ENCODE peak calls at places on chromosomes 6 and 20, in four cellular contexts. X, G, C and E are unnamed samples. For H3K4me1, the result is how much of the 10 kb centered on the place peaks cover.

GRCh38 chr6:41336824-41337223 is 1.4 kb downstream of the NCR2 start:
- DNase-seq in X (no peak), C (no peak), G (no peak), E (no peak)

GRCh38 chr6:51526922-51527321 is 560.5 kb downstream of the PKHD1 start:
- DNase-seq in X (no peak), G (no peak), C (no peak), E (no peak)

GRCh38 chr6:1657116-1657776 is 47.5 kb downstream of the FOXC1 start:
- DNase-seq in G (no peak), C (no peak), X (no peak), E (no peak)

GRCh38 chr6:76772951-76773350 is 690.3 kb downstream of the HTR1B start:
- DNase-seq in G (no peak), C (no peak), X (no peak), E (no peak)

GRCh38 chr6:139381216-139381615 is 6.8 kb upstream of the CITED2 start:
- DNase-seq in X (no peak), C (no peak), G (no peak), E (no peak)

GRCh38 chr6:143260857-143261256 is 189.6 kb downstream of the ADAT2 start:
- DNase-seq in G (no peak), C (no peak), X (no peak), E (no peak)

GRCh38 chr6:5522147-5522546 is 260.8 kb downstream of the FARS2 start:
- DNase-seq in C (no peak), X (no peak), G (no peak), E (no peak)

GRCh38 chr6:100371591-100371990 is 93.1 kb downstream of the SIM1 start:
- DNase-seq in X (no peak), G (no peak), C (no peak), E (no peak)

GRCh38 chr6:150230877-150231428 is 88.1 kb downstream of the PPP1R14C start:
- DNase-seq in G (no peak), C (no peak), X (no peak), E (no peak)

GRCh38 chr6:99736302-99736701 is 129.7 kb downstream of the PRDM13 start:
- DNase-seq in X (no peak), C (no peak), G (no peak), E (no peak)

GRCh38 chr6:125584468-125584939 is 164.9 kb upstream of the HEY2 start:
- DNase-seq in C (no peak), X (peak), G (peak), E (peak)

GRCh38 chr6:170178561-170179477 is 112.1 kb downstream of the DLL1 start:
- DNase-seq in X (no peak), C (peak), G (no peak), E (no peak)

GRCh38 chr20:17210983-17211382 is 15.9 kb upstream of the PCSK2 start:
- DNase-seq in C (no peak), X (no peak), G (no peak), E (no peak)

GRCh38 chr20:23147647-23147963 is 61.5 kb upstream of the CD93 start:
- DNase-seq in G (no peak), C (no peak), X (no peak), E (no peak)
- H3K4me1 ChIP-seq in G (under half), C (under half), X (under half), E (under half)

GRCh38 chr6:90199900-90200299 is 96.7 kb downstream of the BACH2 start:
- DNase-seq in C (no peak), G (no peak), X (no peak), E (no peak)
- H3K4me1 ChIP-seq in C (under half), G (under half), X (under half), E (under half)

GRCh38 chr6:135268740-135269139 is 87.6 kb downstream of the MYB start:
- DNase-seq in G (no peak), C (no peak), X (no peak), E (no peak)

GRCh38 chr6:135265278-135265677 is 84.2 kb downstream of the MYB start:
- DNase-seq in X (no peak), G (no peak), C (no peak), E (no peak)

GRCh38 chr6:135266675-135267074 is 85.6 kb downstream of the MYB start:
- DNase-seq in C (no peak), X (no peak), G (no peak), E (no peak)

GRCh38 chr6:135268263-135268662 is 87.2 kb downstream of the MYB start:
- DNase-seq in C (no peak), G (no peak), X (no peak), E (no peak)

DNA sequence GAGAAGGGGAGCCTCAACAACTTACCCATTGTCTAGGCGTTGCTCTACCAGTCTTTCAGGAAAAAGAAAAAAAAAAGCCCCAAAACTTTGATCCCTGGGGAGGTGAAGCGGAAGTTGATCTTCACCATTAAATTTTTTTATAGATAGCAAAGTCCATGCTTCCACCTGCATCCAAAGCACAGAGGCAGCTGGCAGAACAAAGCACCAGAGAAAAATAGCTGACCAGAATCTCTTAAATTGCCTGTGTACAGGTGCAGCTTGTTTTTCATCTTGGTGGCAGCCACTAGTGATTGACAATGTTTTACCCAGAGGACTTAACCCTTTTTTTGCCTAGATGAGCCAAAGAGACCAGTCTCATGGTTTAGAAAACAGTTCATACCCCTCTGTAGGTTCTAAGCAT is 86.0 kb downstream of the MYB start:
- DNase-seq in X (no peak), C (no peak), G (no peak), E (no peak)
- H3K4me1 ChIP-seq in X (under half), C (under half), G (under half), E (under half)

DNA sequence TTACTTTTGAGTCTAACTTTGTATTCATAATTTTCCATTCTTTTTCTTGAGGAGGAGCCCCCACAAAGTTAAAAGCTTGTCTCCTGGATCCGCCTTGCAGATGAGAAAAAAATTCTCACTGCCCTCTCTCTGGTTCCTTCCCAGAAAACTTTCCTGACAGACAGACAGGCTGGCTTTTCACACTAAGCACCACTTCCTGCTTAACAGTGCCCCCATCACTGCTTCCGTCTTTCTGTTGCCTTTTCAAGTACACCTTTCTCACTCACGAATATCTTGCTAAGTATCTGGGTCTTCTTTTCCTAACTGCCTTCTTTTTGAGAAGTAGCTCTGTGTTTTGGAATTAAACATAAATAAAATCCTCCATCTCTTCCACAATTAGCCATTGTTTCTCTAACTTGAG is 19.8 kb upstream of the LMBRD1 start:
- DNase-seq in C (no peak), X (no peak), G (no peak), E (no peak)
- H3K4me1 ChIP-seq in C (under half), X (under half), G (under half), E (under half)

GRCh38 chr6:32868257-32868788 is 14.3 kb downstream of the PSMB9 start:
- DNase-seq in C (peak), X (peak), G (peak), E (no peak)

GRCh38 chr6:32865724-32866443 is 11.9 kb downstream of the PSMB9 start:
- DNase-seq in X (no peak), C (no peak), G (no peak), E (no peak)

GRCh38 chr6:32862725-32863124 is 8.7 kb downstream of the PSMB9 start:
- DNase-seq in G (no peak), C (no peak), X (no peak), E (no peak)

GRCh38 chr6:32867022-32867477 is 13.1 kb downstream of the PSMB9 start:
- DNase-seq in C (no peak), G (no peak), X (no peak), E (no peak)

GRCh38 chr6:32867559-32868256 is 13.7 kb downstream of the PSMB9 start:
- DNase-seq in X (no peak), G (no peak), C (no peak), E (no peak)
- H3K4me1 ChIP-seq in X (under half), G (under half), C (under half), E (under half)

GRCh38 chr20:64110411-64111068 is 3.2 kb upstream of the NPBWR2 start:
- DNase-seq in X (no peak), G (no peak), C (no peak), E (no peak)

GRCh38 chr20:64109390-64109747 is 2.0 kb upstream of the NPBWR2 start:
- DNase-seq in G (no peak), C (no peak), X (no peak), E (no peak)

GRCh38 chr20:64109831-64110391 is 2.5 kb upstream of the NPBWR2 start:
- DNase-seq in X (no peak), C (no peak), G (no peak), E (no peak)

GRCh38 chr20:64107736-64108457 is 532 bp upstream of the NPBWR2 start:
- DNase-seq in C (no peak), G (no peak), X (no peak), E (no peak)

GRCh38 chr20:64108731-64109389 is 1.5 kb upstream of the NPBWR2 start:
- DNase-seq in X (no peak), G (no peak), C (no peak), E (no peak)
- H3K4me1 ChIP-seq in X (under half), G (under half), C (under half), E (under half)

GRCh38 chr20:31667315-31668285 is 29.9 kb downstream of the COX4I2 start:
- DNase-seq in X (no peak), C (no peak), G (no peak), E (no peak)

GRCh38 chr20:31665753-31666152 is 28.0 kb downstream of the COX4I2 start:
- DNase-seq in X (no peak), C (no peak), G (no peak), E (no peak)

GRCh38 chr20:31664696-31665354 is 27.1 kb downstream of the COX4I2 start:
- DNase-seq in X (no peak), G (no peak), C (no peak), E (no peak)

GRCh38 chr20:31663838-31664695 is 26.4 kb downstream of the COX4I2 start:
- DNase-seq in G (no peak), X (no peak), C (peak), E (no peak)

GRCh38 chr20:31666258-31667042 is 28.7 kb downstream of the COX4I2 start:
- DNase-seq in C (peak), G (no peak), X (peak), E (no peak)
- H3K4me1 ChIP-seq in C (half or more), G (under half), X (under half), E (under half)

GRCh38 chr20:31716351-31716750 is 6.3 kb downstream of the BCL2L1 start:
- DNase-seq in X (no peak), C (no peak), G (no peak), E (no peak)
- H3K4me1 ChIP-seq in X (half or more), C (half or more), G (under half), E (under half)

GRCh38 chr6:13467216-13467600 is 20.2 kb downstream of the GFOD1 start:
- DNase-seq in G (no peak), C (peak), X (no peak), E (no peak)
- H3K4me1 ChIP-seq in G (under half), C (under half), X (under half), E (under half)

DNA sequence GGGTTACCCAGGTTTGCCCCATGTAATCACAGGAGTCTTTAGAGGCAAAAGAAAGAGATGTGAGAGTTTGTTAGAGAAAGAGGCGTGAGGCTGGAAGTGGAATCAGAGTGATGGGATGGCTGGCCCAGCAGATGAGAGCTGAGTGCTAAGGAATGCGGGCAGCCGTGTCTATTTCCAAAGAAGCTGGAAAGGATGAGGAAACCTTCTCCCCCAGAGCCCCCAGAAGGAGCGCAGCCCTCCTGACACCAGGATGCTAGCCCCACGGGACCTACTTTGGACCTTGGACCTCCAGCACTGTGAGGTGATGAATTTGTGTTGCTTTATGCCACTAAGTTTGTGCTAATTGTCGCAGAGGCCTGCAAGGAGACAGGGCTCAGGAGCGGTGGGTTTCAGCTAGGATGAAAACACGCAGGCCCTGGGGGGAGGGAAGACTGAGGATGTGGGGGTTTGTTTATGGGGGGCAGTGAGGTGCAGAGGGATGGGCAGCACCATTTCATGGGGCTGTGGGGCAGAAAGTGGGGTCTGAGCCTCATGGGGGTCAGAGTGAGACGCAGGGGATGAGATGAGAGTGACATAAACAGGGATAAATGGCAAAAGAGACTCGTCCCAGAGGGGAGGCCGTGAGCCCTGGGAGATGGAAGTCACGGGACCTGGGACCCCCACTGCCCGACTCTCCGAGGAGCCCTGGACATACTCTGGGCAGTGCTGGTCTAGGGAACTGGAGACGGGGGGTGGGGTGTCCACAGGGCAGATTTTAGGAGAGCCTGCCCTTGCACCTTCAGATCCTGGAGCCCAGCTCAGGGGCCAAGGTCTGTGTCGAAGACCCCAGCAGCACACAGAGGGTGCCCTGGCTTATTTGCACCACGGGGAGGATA is 160.2 kb downstream of the NFATC2 start:
- DNase-seq in X (no peak), C (no peak), G (no peak), E (no peak)
- H3K4me1 ChIP-seq in X (under half), C (under half), G (under half), E (under half)